ENCODE peak calls at places on chromosomes 1 and 21, in eight cellular contexts. N is spleen, Y is stomach, S is sigmoid colon, F is HCT116, B is GM23338, D is upper lobe of left lung, H is breast epithelium. I is an unnamed sample.

GRCh38 chr1:160651428-160652064 is 4.7 kb upstream of the SLAMF1 start:
- DNase-seq in N (no peak), Y (no peak), S (no peak), F (no peak), B (no peak), D (no peak), H (no peak), I (no peak)

GRCh38 chr1:21099034-21099868 is 77.4 kb downstream of the EIF4G3 start:
- DNase-seq in N (no peak), Y (no peak), S (no peak), F (no peak), B (no peak), D (no peak), H (no peak), I (no peak)

GRCh38 chr1:165114022-165114888 is 242.3 kb downstream of the LMX1A start:
- DNase-seq in N (no peak), Y (no peak), S (no peak), F (peak; percentile 44), B (peak; percentile 92), D (no peak), H (no peak), I (no peak)

GRCh38 chr1:210264521-210265380 is 32.2 kb downstream of the SERTAD4 start:
- DNase-seq in N (no peak), Y (no peak), S (no peak), F (no peak), B (peak; percentile 52), D (no peak), H (no peak), I (no peak)

GRCh38 chr21:46368533-46369285 is 44.8 kb downstream of the PCNT start:
- DNase-seq in N (no peak), Y (no peak), S (no peak), F (no peak), B (no peak), D (peak; percentile 23), H (no peak), I (no peak)

GRCh38 chr21:29643289-29643688 is 296.5 kb downstream of the GRIK1 start:
- DNase-seq in N (no peak), Y (no peak), S (no peak), F (no peak), B (no peak), D (no peak), H (no peak), I (no peak)

GRCh38 chr1:156076609-156077429 is 5.4 kb downstream of the MEX3A start:
- DNase-seq in N (peak; percentile 89), Y (no peak), S (peak; percentile 78), F (no peak), B (peak; percentile 79), D (peak; percentile 47), H (no peak), I (no peak)

GRCh38 chr1:29256979-29257804 is 20.9 kb downstream of the PTPRU start:
- DNase-seq in N (peak; percentile 20), Y (no peak), S (peak; percentile 65), F (no peak), B (peak; percentile 56), D (no peak), H (no peak), I (no peak)

GRCh38 chr1:2267862-2268261 is 39.7 kb downstream of the SKI start:
- DNase-seq in N (no peak), Y (no peak), S (no peak), F (no peak), B (no peak), D (no peak), H (no peak), I (no peak)

GRCh38 chr1:159554681-159555080 is 18.9 kb upstream of the OR10J5 start:
- DNase-seq in N (no peak), Y (no peak), S (no peak), F (no peak), B (no peak), D (no peak), H (no peak), I (no peak)

GRCh38 chr1:100584761-100585745 is 47.1 kb downstream of the GPR88 start:
- DNase-seq in N (no peak), Y (no peak), S (no peak), F (no peak), B (no peak), D (no peak), H (no peak), I (no peak)

GRCh38 chr1:180486092-180486491 is 16.3 kb downstream of the ACBD6 start:
- DNase-seq in N (no peak), Y (no peak), S (no peak), F (no peak), B (peak; percentile 31), D (no peak), H (no peak), I (no peak)

GRCh38 chr1:27544818-27545612 is 55.0 kb upstream of the WASF2 start:
- DNase-seq in N (no peak), Y (no peak), S (peak; percentile 93), F (no peak), B (no peak), D (no peak), H (no peak), I (no peak)

GRCh38 chr1:39892611-39893595 is 8.8 kb downstream of the MYCL start:
- DNase-seq in N (no peak), Y (peak; percentile 55), S (peak; percentile 1), F (no peak), B (peak; percentile 91), D (peak; percentile 37), H (no peak), I (no peak)

GRCh38 chr1:160739098-160739511 is at the start of gene SLAMF7:
- DNase-seq in N (no peak), Y (no peak), S (no peak), F (no peak), B (no peak), D (peak; percentile 73), H (no peak), I (no peak)

GRCh38 chr1:167666416-167666815 is 36.4 kb downstream of the RCSD1 start:
- DNase-seq in N (no peak), Y (no peak), S (no peak), F (no peak), B (no peak), D (no peak), H (no peak), I (no peak)

GRCh38 chr1:167669209-167670139 is 39.4 kb downstream of the RCSD1 start:
- DNase-seq in N (no peak), Y (no peak), S (no peak), F (no peak), B (no peak), D (no peak), H (no peak), I (no peak)

GRCh38 chr1:167668108-167668507 is 38.1 kb downstream of the RCSD1 start:
- DNase-seq in N (no peak), Y (no peak), S (no peak), F (no peak), B (no peak), D (no peak), H (no peak), I (no peak)

GRCh38 chr1:167665469-167665868 is 35.4 kb downstream of the RCSD1 start:
- DNase-seq in N (no peak), Y (no peak), S (no peak), F (no peak), B (no peak), D (no peak), H (no peak), I (no peak)

GRCh38 chr1:167667536-167667935 is 37.5 kb downstream of the RCSD1 start:
- DNase-seq in N (no peak), Y (no peak), S (no peak), F (no peak), B (no peak), D (no peak), H (no peak), I (no peak)
- H3K4me1 ChIP-seq in N (peaks cover 60% of the 10 kb centered on the region), Y (peaks cover 28% of the 10 kb centered on the region), S (peaks cover 13% of the 10 kb centered on the region), F (peaks cover 18% of the 10 kb centered on the region), B (no peaks in the 10 kb centered on the region), D (peaks cover 35% of the 10 kb centered on the region), H (no peaks in the 10 kb centered on the region), I (peaks cover 40% of the 10 kb centered on the region)

GRCh38 chr21:38476385-38476784 is 21.9 kb downstream of the ERG start:
- DNase-seq in N (no peak), Y (no peak), S (no peak), F (no peak), B (no peak), D (no peak), H (no peak), I (no peak)
- TF ChIP-seq POLR2AphosphoS5 in N (peak; percentile 94), Y (peak; percentile 27), S (peak; percentile 34), F (no peak), B (no peak), D (peak; percentile 85), H (peak; percentile 80), I (no peak)

GRCh38 chr1:43870306-43870705 is 63.3 kb upstream of the ARTN start:
- DNase-seq in N (no peak), Y (no peak), S (no peak), F (no peak), B (no peak), D (no peak), H (no peak), I (no peak)

GRCh38 chr1:43864111-43865045 is 69.2 kb upstream of the ARTN start:
- DNase-seq in N (no peak), Y (no peak), S (no peak), F (no peak), B (no peak), D (no peak), H (no peak), I (no peak)

GRCh38 chr1:43866201-43866600 is 67.4 kb upstream of the ARTN start:
- DNase-seq in N (no peak), Y (no peak), S (no peak), F (no peak), B (no peak), D (no peak), H (no peak), I (no peak)

GRCh38 chr1:43868741-43869067 is 64.9 kb upstream of the ARTN start:
- DNase-seq in N (no peak), Y (no peak), S (no peak), F (no peak), B (no peak), D (no peak), H (no peak), I (no peak)

DNA sequence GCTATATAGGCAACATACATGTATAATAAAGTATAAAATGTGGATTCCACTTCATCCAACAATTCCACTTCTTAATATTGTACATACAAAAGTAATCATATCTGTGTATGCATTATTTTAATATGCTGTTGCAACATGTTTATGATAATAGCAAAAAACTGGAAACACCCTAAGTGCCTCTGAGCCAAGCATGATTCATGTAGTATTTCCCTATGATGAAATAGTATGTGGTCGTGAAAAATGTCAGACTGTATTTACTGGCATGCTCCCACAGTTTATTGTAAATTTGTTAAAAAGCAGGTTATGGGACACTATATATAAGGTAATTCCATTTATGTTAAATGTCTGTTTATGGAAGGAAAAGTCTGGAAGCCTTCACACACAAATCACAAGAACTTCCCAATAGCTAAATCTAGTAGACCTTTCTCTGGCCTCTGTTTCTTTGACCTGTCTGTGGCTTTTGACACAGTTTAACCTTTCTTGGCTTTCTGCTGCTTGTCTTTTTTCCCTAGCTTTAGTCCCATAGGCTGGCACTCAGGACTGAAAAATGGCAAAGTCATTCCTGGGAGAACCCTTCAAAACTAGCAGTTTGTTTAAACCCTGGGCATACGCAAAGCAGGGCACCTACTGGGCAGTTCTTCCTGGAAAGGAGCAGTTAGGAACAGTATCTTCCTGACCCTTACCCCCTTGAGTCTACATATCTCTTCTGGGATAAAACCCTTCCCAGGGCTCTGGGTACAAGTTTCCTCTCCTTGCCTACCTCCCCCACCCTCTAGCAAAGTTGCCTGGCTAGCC is 65.5 kb upstream of the ARTN start:
- DNase-seq in N (no peak), Y (no peak), S (no peak), F (no peak), B (no peak), D (no peak), H (no peak), I (no peak)
- H3K27ac ChIP-seq in N (no peak overlapping the region), Y (no peak overlapping the region), S (peak overlapping the region; percentile 58), F (no peak overlapping the region), B (no peak overlapping the region), D (no peak overlapping the region), H (no peak overlapping the region), I (peak overlapping the region; percentile 10)

GRCh38 chr1:44807364-44808062 is 362 bp upstream of the DYNLT4 start:
- DNase-seq in N (peak; percentile 99), Y (peak; percentile 95), S (peak; percentile 98), F (peak; percentile 98), B (peak; percentile 90), D (peak; percentile 99), H (peak; percentile 95), I (no peak)
- H3K4me1 ChIP-seq in N (peaks cover 57% of the 10 kb centered on the region), Y (peaks cover 74% of the 10 kb centered on the region), S (peaks cover 50% of the 10 kb centered on the region), F (peaks cover 95% of the 10 kb centered on the region), B (peaks cover 32% of the 10 kb centered on the region), D (peaks cover 91% of the 10 kb centered on the region), H (peaks cover 43% of the 10 kb centered on the region), I (peaks cover 87% of the 10 kb centered on the region)

I was measured in vagina.